ENCODE peak calls at places on chromosomes 5 and 9, in seven cellular contexts. I is T-helper 9 cell; O is CD8-positive, alpha-beta memory T cell; H is NCI-H1694; E is activated CD8-positive, alpha-beta memory T cell treated with anti-CD3 and anti-CD28 coated beads, Interleukin-2, amount 50 U/mL, for 48 hours; V is endodermal cell; W is GM12878. F is an unnamed sample.

GRCh38 chr5:14081791-14082190 is 61.4 kb upstream of the TRIO start:
- DNase-seq in V (no peak), O (no peak), E (no peak), H (no peak), I (no peak), W (no peak), F (no peak)

GRCh38 chr5:76785493-76785892 is 33.3 kb upstream of the F2RL1 start:
- DNase-seq in I (no peak), W (no peak), O (no peak), E (no peak), H (no peak), V (no peak), F (no peak)

GRCh38 chr9:92654481-92655301 is 15.2 kb downstream of the IPPK start:
- DNase-seq in E (no peak), O (no peak), H (no peak), W (no peak), I (no peak), V (no peak), F (peak)

GRCh38 chr5:101370240-101370639 is 467.2 kb upstream of the ST8SIA4 start:
- DNase-seq in E (no peak), V (no peak), H (no peak), W (no peak), O (no peak), I (no peak), F (no peak)

GRCh38 chr9:124455820-124456219 is 5.6 kb downstream of the ADGRD2 start:
- DNase-seq in I (no peak), E (no peak), O (no peak), W (no peak), H (no peak), V (no peak), F (no peak)

GRCh38 chr5:126269511-126269910 is 153.7 kb upstream of the GRAMD2B start:
- DNase-seq in E (no peak), H (no peak), O (no peak), W (no peak), V (no peak), I (no peak), F (no peak)

GRCh38 chr5:136043968-136044610 is 15.3 kb downstream of the TGFBI start:
- DNase-seq in I (no peak), W (no peak), H (no peak), E (no peak), O (no peak), V (no peak), F (no peak)

GRCh38 chr9:110797611-110798010 is 129.0 kb downstream of the MUSK start:
- DNase-seq in W (no peak), I (no peak), H (no peak), O (no peak), E (no peak), V (no peak), F (no peak)

GRCh38 chr5:141514330-141515111 is 25.6 kb downstream of the PCDHGC5 start:
- DNase-seq in E (no peak), I (no peak), V (peak), O (no peak), W (no peak), H (peak), F (peak)

GRCh38 chr9:133199648-133200321 is 9.3 kb downstream of the OBP2B start:
- DNase-seq in I (peak), V (peak), H (no peak), O (no peak), W (no peak), E (peak), F (peak)

F was measured in H7.